ENCODE peak calls at places on chromosomes 2 and 18, in four cellular contexts. R is hippocampal formation, M is iPS-NIHi11, X is foreskin melanocyte. T is an unnamed sample.
A peak's percentile ranks its signal among the peaks of the same experiment; 100 is the strongest.

GRCh38 chr2:68970566-68970965 is 3.9 kb upstream of the GKN1 start:
- DNase-seq in X (no peak), R (no peak), M (no peak), T (no peak)

GRCh38 chr2:75570024-75570947 is 9.5 kb upstream of the EVA1A start:
- DNase-seq in R (no peak), M (no peak), X (no peak), T (no peak)

GRCh38 chr2:48915884-48916283 is 160.4 kb upstream of the LHCGR start:
- DNase-seq in X (no peak), M (no peak), R (no peak), T (no peak)

GRCh38 chr2:226216578-226216977 is 583.0 kb downstream of the IRS1 start:
- DNase-seq in X (no peak), M (no peak), R (no peak), T (no peak)

GRCh38 chr2:127024769-127025356 is 82.1 kb downstream of the BIN1 start:
- DNase-seq in X (peak; percentile 36), M (peak; percentile 73), R (no peak), T (no peak)

GRCh38 chr2:241859436-241860183 is 916 bp upstream of the PDCD1 start:
- DNase-seq in X (no peak), R (no peak), M (peak; percentile 72), T (peak; percentile 63)

GRCh38 chr2:12824304-12824761 is 107.6 kb downstream of the TRIB2 start:
- DNase-seq in R (no peak), X (no peak), M (peak; percentile 23), T (no peak)

GRCh38 chr18:63971320-63972071 is 1.6 kb downstream of the SERPINB8 start:
- DNase-seq in R (no peak), M (no peak), X (no peak), T (no peak)

GRCh38 chr2:67309281-67309680 is 87.9 kb upstream of the ETAA1 start:
- DNase-seq in X (no peak), R (no peak), M (no peak), T (no peak)

GRCh38 chr18:44654555-44654954 is 26.1 kb upstream of the SETBP1 start:
- DNase-seq in R (no peak), M (peak; percentile 36), X (no peak), T (no peak)

GRCh38 chr2:29714333-29714732 is 207.1 kb downstream of the ALK start:
- DNase-seq in R (no peak), M (no peak), X (no peak), T (no peak)

GRCh38 chr18:26792661-26793060 is 72.8 kb downstream of the AQP4 start:
- DNase-seq in R (no peak), M (no peak), X (no peak), T (no peak)

GRCh38 chr2:60555066-60555793 is 1.8 kb upstream of the BCL11A start:
- DNase-seq in M (peak; percentile 16), X (no peak), R (peak; percentile 28), T (no peak)

GRCh38 chr2:168490916-168491605 is 35.0 kb downstream of the CERS6 start:
- DNase-seq in R (no peak), X (no peak), M (no peak), T (no peak)

GRCh38 chr2:231297108-231297908 is 98.2 kb upstream of the B3GNT7 start:
- DNase-seq in R (peak; percentile 60), X (peak; percentile 14), M (peak; percentile 92), T (no peak)

GRCh38 chr2:147789720-147790119 is 55.1 kb upstream of the ACVR2A start:
- DNase-seq in X (peak; percentile 66), R (no peak), M (no peak), T (no peak)

GRCh38 chr18:46411862-46412690 is 244.9 kb downstream of the LOXHD1 start:
- DNase-seq in R (peak; percentile 9), X (no peak), M (peak; percentile 45), T (no peak)

GRCh38 chr2:84844141-84844540 is 36.7 kb downstream of the TRABD2A start:
- DNase-seq in X (no peak), R (no peak), M (no peak), T (no peak)

GRCh38 chr2:49021170-49021743 is 133.1 kb downstream of the FSHR start:
- DNase-seq in M (no peak), R (no peak), X (no peak), T (no peak)

GRCh38 chr2:233852056-233852455 is 2.3 kb downstream of the HJURP start:
- DNase-seq in M (no peak), R (no peak), X (no peak), T (peak; percentile 6)

GRCh38 chr2:113889471-113890252 is at the start of gene ACTR3:
- DNase-seq in X (peak; percentile 98), M (peak; percentile 90), R (peak; percentile 97), T (peak; percentile 98)

GRCh38 chr2:131036696-131037397 is 56.4 kb downstream of the FAM168B start:
- DNase-seq in X (no peak), R (no peak), M (no peak), T (no peak)

GRCh38 chr2:211329421-211329820 is 773.0 kb downstream of the CPS1 start:
- DNase-seq in R (no peak), M (no peak), X (no peak), T (no peak)

GRCh38 chr2:232537079-232537478 is 2.4 kb upstream of the CHRNG start:
- DNase-seq in M (peak; percentile 81), X (no peak), R (no peak), T (peak; percentile 70)